ENCODE peak calls at places on chromosome 17, in four cellular contexts. One of them, this sample, is unnamed.

GRCh38 chr17:44385287-44386181 is 3.9 kb downstream of the ITGA2B start:
- DNase-seq in IMR-90: peak; percentile 55
- DNase-seq in lung: peak; percentile 78
- DNase-seq in foreskin fibroblast: peak; percentile 83
- DNase-seq in this sample: peak; percentile 29

GRCh38 chr17:64216385-64217248 is 46.4 kb downstream of the TEX2 start:
- DNase-seq in IMR-90: peak; percentile 32
- DNase-seq in lung: no peak
- DNase-seq in foreskin fibroblast: peak; percentile 47
- DNase-seq in this sample: peak; percentile 32

GRCh38 chr17:1716912-1717695 is 6.9 kb upstream of the TLCD2 start:
- DNase-seq in foreskin fibroblast: peak; percentile 99
- DNase-seq in lung: peak; percentile 97
- DNase-seq in IMR-90: peak; percentile 99
- DNase-seq in this sample: peak; percentile 99

GRCh38 chr17:60920107-60920506 is 242.5 kb downstream of the BCAS3 start:
- DNase-seq in foreskin fibroblast: no peak
- DNase-seq in IMR-90: no peak
- DNase-seq in lung: no peak
- DNase-seq in this sample: no peak

GRCh38 chr17:4599505-4600281 is 15.4 kb downstream of the SMTNL2 start:
- DNase-seq in IMR-90: peak; percentile 15
- DNase-seq in foreskin fibroblast: peak; percentile 47
- DNase-seq in lung: peak; percentile 50
- DNase-seq in this sample: no peak

GRCh38 chr17:31452101-31452500 is 60.6 kb downstream of the RAB11FIP4 start:
- DNase-seq in lung: no peak
- DNase-seq in IMR-90: peak; percentile 8
- DNase-seq in foreskin fibroblast: peak; percentile 41
- DNase-seq in this sample: no peak

GRCh38 chr17:281365-281999 is 71.1 kb downstream of the RPH3AL start:
- DNase-seq in foreskin fibroblast: no peak
- DNase-seq in lung: no peak
- DNase-seq in IMR-90: no peak
- DNase-seq in this sample: no peak

GRCh38 chr17:17062356-17062755 is 20.1 kb downstream of the MPRIP start:
- DNase-seq in lung: no peak
- DNase-seq in IMR-90: no peak
- DNase-seq in foreskin fibroblast: no peak
- DNase-seq in this sample: no peak

GRCh38 chr17:43823350-43824084 is 9.4 kb downstream of the MPP3 start:
- DNase-seq in foreskin fibroblast: no peak
- DNase-seq in IMR-90: no peak
- DNase-seq in lung: peak; percentile 72
- DNase-seq in this sample: no peak

GRCh38 chr17:1413281-1413791 is 13.3 kb upstream of the YWHAE start:
- DNase-seq in foreskin fibroblast: peak; percentile 94
- DNase-seq in lung: peak; percentile 77
- DNase-seq in IMR-90: peak; percentile 86
- DNase-seq in this sample: peak; percentile 84

GRCh38 chr17:68585643-68586042 is 15.5 kb downstream of the FAM20A start:
- DNase-seq in lung: no peak
- DNase-seq in IMR-90: no peak
- DNase-seq in foreskin fibroblast: no peak
- DNase-seq in this sample: no peak

GRCh38 chr17:828761-829160 is 46.6 kb downstream of the MRM3 start:
- DNase-seq in lung: no peak
- DNase-seq in foreskin fibroblast: no peak
- DNase-seq in IMR-90: no peak
- DNase-seq in this sample: no peak

GRCh38 chr17:16391451-16391850 is 10.6 kb downstream of the UBB start:
- DNase-seq in IMR-90: no peak
- DNase-seq in lung: no peak
- DNase-seq in foreskin fibroblast: no peak
- DNase-seq in this sample: no peak

GRCh38 chr17:44807093-44807816 is 22.8 kb downstream of the GJC1 start:
- DNase-seq in lung: no peak
- DNase-seq in foreskin fibroblast: no peak
- DNase-seq in IMR-90: no peak
- DNase-seq in this sample: no peak

GRCh38 chr17:39225308-39225973 is at the start of gene STAC2:
- DNase-seq in foreskin fibroblast: no peak
- DNase-seq in lung: no peak
- DNase-seq in IMR-90: no peak
- DNase-seq in this sample: no peak
- TF ChIP-seq CTCF in foreskin fibroblast: no peak
- TF ChIP-seq CTCF in lung: no peak
- TF ChIP-seq CTCF in IMR-90: no peak
- TF ChIP-seq CTCF in this sample: no peak

GRCh38 chr17:73340093-73340596 is 28.3 kb upstream of the CDC42EP4 start:
- DNase-seq in foreskin fibroblast: peak; percentile 96
- DNase-seq in lung: peak; percentile 62
- DNase-seq in IMR-90: peak; percentile 95
- DNase-seq in this sample: peak; percentile 95
- TF ChIP-seq CTCF in foreskin fibroblast: peak; percentile 56
- TF ChIP-seq CTCF in lung: no peak
- TF ChIP-seq CTCF in IMR-90: peak; percentile 58
- TF ChIP-seq CTCF in this sample: peak; percentile 78

GRCh38 chr17:71438631-71439146 is 682.1 kb upstream of the SOX9 start:
- DNase-seq in lung: peak; percentile 45
- DNase-seq in foreskin fibroblast: peak; percentile 95
- DNase-seq in IMR-90: peak; percentile 98
- DNase-seq in this sample: peak; percentile 96
- TF ChIP-seq CTCF in lung: no peak
- TF ChIP-seq CTCF in foreskin fibroblast: no peak
- TF ChIP-seq CTCF in IMR-90: peak; percentile 18
- TF ChIP-seq CTCF in this sample: peak; percentile 32

DNA sequence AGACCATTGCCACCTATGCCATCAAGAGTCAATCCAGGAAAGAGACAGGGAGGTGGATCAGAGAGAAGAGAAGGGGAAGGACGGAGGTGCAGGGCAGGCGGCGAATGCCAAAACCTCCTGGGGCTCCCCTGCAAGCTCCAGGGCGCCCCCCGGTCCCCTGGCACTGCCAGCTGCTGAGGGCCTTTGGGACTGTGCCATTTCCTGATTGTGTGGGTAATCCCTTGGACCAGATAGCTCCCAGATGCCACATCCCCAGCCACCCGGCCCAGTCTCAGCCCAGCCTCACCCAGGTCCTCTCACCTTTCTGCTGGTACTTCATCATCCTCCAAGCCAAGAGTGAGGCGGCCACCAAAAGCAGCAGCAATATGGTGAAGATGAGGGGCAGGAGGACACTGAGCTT is 14.7 kb downstream of the CD300LF start:
- DNase-seq in IMR-90: no peak
- DNase-seq in lung: no peak
- DNase-seq in foreskin fibroblast: no peak
- DNase-seq in this sample: no peak
- TF ChIP-seq CTCF in IMR-90: no peak
- TF ChIP-seq CTCF in lung: no peak
- TF ChIP-seq CTCF in foreskin fibroblast: no peak
- TF ChIP-seq CTCF in this sample: no peak